ENCODE peak calls at places on chromosomes 13 and 19, in seven cellular contexts. One of them, this sample, is unnamed.

GRCh38 chr13:113407103-113407530 is 43.2 kb upstream of the GRTP1 start:
- DNase-seq in H1: no peak
- DNase-seq in SK-N-SH: no peak
- DNase-seq in HepG2: no peak
- DNase-seq in K562: no peak
- DNase-seq in HCT116: no peak
- DNase-seq in GM12878: no peak
- DNase-seq in this sample: no peak

GRCh38 chr13:72884111-72884510 is 102.2 kb downstream of the PIBF1 start:
- DNase-seq in HCT116: no peak
- DNase-seq in K562: no peak
- DNase-seq in H1: no peak
- DNase-seq in SK-N-SH: no peak
- DNase-seq in GM12878: no peak
- DNase-seq in HepG2: no peak
- DNase-seq in this sample: no peak

GRCh38 chr19:54451331-54451871 is 2.4 kb downstream of the LENG8 start:
- DNase-seq in H1: no peak
- DNase-seq in SK-N-SH: no peak
- DNase-seq in K562: no peak
- DNase-seq in HepG2: no peak
- DNase-seq in GM12878: no peak
- DNase-seq in HCT116: no peak
- DNase-seq in this sample: no peak

GRCh38 chr19:49920624-49921363 is 8.2 kb upstream of the ATF5 start:
- DNase-seq in HCT116: no peak
- DNase-seq in GM12878: peak; percentile 83
- DNase-seq in H1: no peak
- DNase-seq in SK-N-SH: no peak
- DNase-seq in HepG2: no peak
- DNase-seq in K562: no peak
- DNase-seq in this sample: no peak

GRCh38 chr19:16160943-16161560 is 12.3 kb downstream of the CIB3 start:
- DNase-seq in GM12878: no peak
- DNase-seq in HepG2: peak; percentile 30
- DNase-seq in SK-N-SH: no peak
- DNase-seq in H1: no peak
- DNase-seq in HCT116: peak; percentile 95
- DNase-seq in K562: peak; percentile 27
- DNase-seq in this sample: no peak

GRCh38 chr13:75670496-75670895 is 34.4 kb downstream of the LMO7 start:
- DNase-seq in H1: no peak
- DNase-seq in K562: no peak
- DNase-seq in SK-N-SH: no peak
- DNase-seq in HepG2: no peak
- DNase-seq in GM12878: no peak
- DNase-seq in HCT116: no peak
- DNase-seq in this sample: no peak

GRCh38 chr13:45811891-45812583 is 39.5 kb downstream of the SIAH3 start:
- DNase-seq in H1: no peak
- DNase-seq in K562: no peak
- DNase-seq in GM12878: no peak
- DNase-seq in HCT116: no peak
- DNase-seq in HepG2: no peak
- DNase-seq in SK-N-SH: no peak
- DNase-seq in this sample: no peak

GRCh38 chr13:100176781-100177389 is 88.0 kb downstream of the PCCA start:
- DNase-seq in HCT116: no peak
- DNase-seq in SK-N-SH: peak; percentile 22
- DNase-seq in GM12878: no peak
- DNase-seq in H1: no peak
- DNase-seq in HepG2: no peak
- DNase-seq in K562: no peak
- DNase-seq in this sample: no peak

GRCh38 chr19:33387351-33388230 is 14.1 kb downstream of the CEBPG start:
- DNase-seq in HCT116: no peak
- DNase-seq in SK-N-SH: no peak
- DNase-seq in H1: no peak
- DNase-seq in GM12878: no peak
- DNase-seq in K562: no peak
- DNase-seq in HepG2: no peak
- DNase-seq in this sample: no peak

GRCh38 chr13:19957320-19958118 is 1.0 kb upstream of the ZMYM2 start:
- DNase-seq in GM12878: peak; percentile 60
- DNase-seq in K562: no peak
- DNase-seq in SK-N-SH: peak; percentile 66
- DNase-seq in H1: no peak
- DNase-seq in HepG2: no peak
- DNase-seq in HCT116: no peak
- DNase-seq in this sample: peak; percentile 86

GRCh38 chr19:49911381-49912145 is 14.9 kb upstream of the IL4I1 start:
- DNase-seq in HCT116: no peak
- DNase-seq in SK-N-SH: no peak
- DNase-seq in HepG2: no peak
- DNase-seq in GM12878: peak; percentile 83
- DNase-seq in H1: no peak
- DNase-seq in K562: no peak
- DNase-seq in this sample: no peak

GRCh38 chr13:73036566-73036965 is 22.2 kb upstream of the KLF5 start:
- DNase-seq in K562: no peak
- DNase-seq in SK-N-SH: no peak
- DNase-seq in HepG2: no peak
- DNase-seq in H1: no peak
- DNase-seq in GM12878: no peak
- DNase-seq in HCT116: no peak
- DNase-seq in this sample: no peak

GRCh38 chr19:3692141-3693029 is 7.9 kb downstream of the PIP5K1C start:
- DNase-seq in GM12878: no peak
- DNase-seq in K562: peak; percentile 67
- DNase-seq in H1: no peak
- DNase-seq in HCT116: no peak
- DNase-seq in SK-N-SH: peak; percentile 82
- DNase-seq in HepG2: no peak
- DNase-seq in this sample: no peak

GRCh38 chr13:66508153-66508909 is 721.8 kb downstream of the PCDH9 start:
- DNase-seq in HCT116: no peak
- DNase-seq in SK-N-SH: no peak
- DNase-seq in H1: no peak
- DNase-seq in K562: no peak
- DNase-seq in HepG2: no peak
- DNase-seq in GM12878: no peak
- DNase-seq in this sample: no peak

GRCh38 chr13:29474991-29475390 is 120.5 kb downstream of the SLC7A1 start:
- DNase-seq in HCT116: no peak
- DNase-seq in HepG2: no peak
- DNase-seq in H1: no peak
- DNase-seq in GM12878: no peak
- DNase-seq in SK-N-SH: no peak
- DNase-seq in K562: no peak
- DNase-seq in this sample: no peak

GRCh38 chr13:29471551-29471950 is 123.9 kb downstream of the SLC7A1 start:
- DNase-seq in H1: no peak
- DNase-seq in SK-N-SH: no peak
- DNase-seq in HCT116: no peak
- DNase-seq in K562: peak; percentile 14
- DNase-seq in HepG2: no peak
- DNase-seq in GM12878: no peak
- DNase-seq in this sample: no peak

GRCh38 chr13:29476046-29476445 is 119.4 kb downstream of the SLC7A1 start:
- DNase-seq in SK-N-SH: no peak
- DNase-seq in K562: no peak
- DNase-seq in GM12878: no peak
- DNase-seq in HCT116: no peak
- DNase-seq in H1: no peak
- DNase-seq in HepG2: no peak
- DNase-seq in this sample: no peak

GRCh38 chr13:29472317-29472961 is 123.0 kb downstream of the SLC7A1 start:
- DNase-seq in HCT116: peak; percentile 63
- DNase-seq in HepG2: peak; percentile 59
- DNase-seq in H1: no peak
- DNase-seq in SK-N-SH: peak; percentile 72
- DNase-seq in GM12878: no peak
- DNase-seq in K562: peak; percentile 52
- DNase-seq in this sample: peak; percentile 61
- TF ChIP-seq JUND in HCT116: no peak
- TF ChIP-seq JUND in HepG2: no peak
- TF ChIP-seq JUND in H1: no peak
- TF ChIP-seq JUND in SK-N-SH: no peak
- TF ChIP-seq JUND in GM12878: no peak
- TF ChIP-seq JUND in K562: no peak
- TF ChIP-seq JUND in this sample: no peak

GRCh38 chr19:17869114-17869608 is 2.6 kb upstream of the SLC5A5 start:
- DNase-seq in HepG2: no peak
- DNase-seq in K562: no peak
- DNase-seq in SK-N-SH: peak; percentile 14
- DNase-seq in HCT116: no peak
- DNase-seq in H1: no peak
- DNase-seq in GM12878: no peak
- DNase-seq in this sample: no peak
- TF ChIP-seq JUND in HepG2: no peak
- TF ChIP-seq JUND in K562: no peak
- TF ChIP-seq JUND in SK-N-SH: no peak
- TF ChIP-seq JUND in HCT116: no peak
- TF ChIP-seq JUND in H1: no peak
- TF ChIP-seq JUND in GM12878: no peak
- TF ChIP-seq JUND in this sample: no peak

GRCh38 chr13:105063676-105064075 is 1471.8 kb downstream of the EFNB2 start:
- DNase-seq in H1: no peak
- DNase-seq in HepG2: no peak
- DNase-seq in SK-N-SH: no peak
- DNase-seq in K562: no peak
- DNase-seq in HCT116: no peak
- DNase-seq in GM12878: no peak
- DNase-seq in this sample: no peak
- TF ChIP-seq JUND in H1: no peak
- TF ChIP-seq JUND in HepG2: no peak
- TF ChIP-seq JUND in SK-N-SH: no peak
- TF ChIP-seq JUND in K562: no peak
- TF ChIP-seq JUND in HCT116: no peak
- TF ChIP-seq JUND in GM12878: no peak
- TF ChIP-seq JUND in this sample: no peak

GRCh38 chr19:7595466-7596133 is at the start of gene CAMSAP3:
- DNase-seq in K562: peak; percentile 56
- DNase-seq in SK-N-SH: peak; percentile 90
- DNase-seq in H1: peak; percentile 31
- DNase-seq in HepG2: peak; percentile 64
- DNase-seq in HCT116: no peak
- DNase-seq in GM12878: no peak
- DNase-seq in this sample: peak; percentile 44
- TF ChIP-seq JUND in K562: no peak
- TF ChIP-seq JUND in SK-N-SH: no peak
- TF ChIP-seq JUND in H1: no peak
- TF ChIP-seq JUND in HepG2: no peak
- TF ChIP-seq JUND in HCT116: no peak
- TF ChIP-seq JUND in GM12878: no peak
- TF ChIP-seq JUND in this sample: no peak

GRCh38 chr19:39937792-39938191 is 3.4 kb upstream of the FCGBP start:
- DNase-seq in K562: no peak
- DNase-seq in H1: no peak
- DNase-seq in HCT116: no peak
- DNase-seq in GM12878: no peak
- DNase-seq in HepG2: no peak
- DNase-seq in SK-N-SH: no peak
- DNase-seq in this sample: no peak
- TF ChIP-seq JUND in K562: no peak
- TF ChIP-seq JUND in H1: no peak
- TF ChIP-seq JUND in HCT116: no peak
- TF ChIP-seq JUND in GM12878: no peak
- TF ChIP-seq JUND in HepG2: no peak
- TF ChIP-seq JUND in SK-N-SH: no peak
- TF ChIP-seq JUND in this sample: no peak

GRCh38 chr13:97975851-97976550 is 22.5 kb downstream of the IPO5 start:
- DNase-seq in SK-N-SH: peak; percentile 98
- DNase-seq in HCT116: peak; percentile 42
- DNase-seq in GM12878: no peak
- DNase-seq in K562: peak; percentile 94
- DNase-seq in HepG2: peak; percentile 86
- DNase-seq in H1: peak; percentile 73
- DNase-seq in this sample: peak; percentile 89
- TF ChIP-seq JUND in SK-N-SH: no peak
- TF ChIP-seq JUND in HCT116: no peak
- TF ChIP-seq JUND in GM12878: no peak
- TF ChIP-seq JUND in K562: peak; percentile 42
- TF ChIP-seq JUND in HepG2: no peak
- TF ChIP-seq JUND in H1: no peak
- TF ChIP-seq JUND in this sample: no peak

GRCh38 chr19:662962-663681 is at the start of gene RNF126:
- DNase-seq in HCT116: peak; percentile 81
- DNase-seq in H1: peak; percentile 53
- DNase-seq in GM12878: no peak
- DNase-seq in SK-N-SH: peak; percentile 97
- DNase-seq in K562: peak; percentile 96
- DNase-seq in HepG2: peak; percentile 73
- DNase-seq in this sample: peak; percentile 92

GRCh38 chr19:661427-662196 is 1.4 kb downstream of the RNF126 start:
- DNase-seq in H1: no peak
- DNase-seq in GM12878: no peak
- DNase-seq in SK-N-SH: no peak
- DNase-seq in HepG2: no peak
- DNase-seq in K562: peak; percentile 38
- DNase-seq in HCT116: no peak
- DNase-seq in this sample: peak; percentile 44

GRCh38 chr19:658916-659839 is 3.8 kb downstream of the RNF126 start:
- DNase-seq in HepG2: no peak
- DNase-seq in SK-N-SH: no peak
- DNase-seq in K562: no peak
- DNase-seq in GM12878: no peak
- DNase-seq in HCT116: no peak
- DNase-seq in H1: no peak
- DNase-seq in this sample: no peak

GRCh38 chr19:662207-662961 is 630 bp downstream of the RNF126 start:
- DNase-seq in HCT116: no peak
- DNase-seq in GM12878: no peak
- DNase-seq in HepG2: peak; percentile 52
- DNase-seq in H1: no peak
- DNase-seq in SK-N-SH: peak; percentile 74
- DNase-seq in K562: peak; percentile 71
- DNase-seq in this sample: peak; percentile 45

GRCh38 chr19:660793-661426 is 2.1 kb downstream of the RNF126 start:
- DNase-seq in HepG2: peak; percentile 95
- DNase-seq in HCT116: no peak
- DNase-seq in SK-N-SH: no peak
- DNase-seq in H1: no peak
- DNase-seq in K562: no peak
- DNase-seq in GM12878: no peak
- DNase-seq in this sample: no peak
- TF ChIP-seq JUND in HepG2: peak; percentile 34
- TF ChIP-seq JUND in HCT116: no peak
- TF ChIP-seq JUND in SK-N-SH: no peak
- TF ChIP-seq JUND in H1: no peak
- TF ChIP-seq JUND in K562: no peak
- TF ChIP-seq JUND in GM12878: no peak
- TF ChIP-seq JUND in this sample: no peak

DNA sequence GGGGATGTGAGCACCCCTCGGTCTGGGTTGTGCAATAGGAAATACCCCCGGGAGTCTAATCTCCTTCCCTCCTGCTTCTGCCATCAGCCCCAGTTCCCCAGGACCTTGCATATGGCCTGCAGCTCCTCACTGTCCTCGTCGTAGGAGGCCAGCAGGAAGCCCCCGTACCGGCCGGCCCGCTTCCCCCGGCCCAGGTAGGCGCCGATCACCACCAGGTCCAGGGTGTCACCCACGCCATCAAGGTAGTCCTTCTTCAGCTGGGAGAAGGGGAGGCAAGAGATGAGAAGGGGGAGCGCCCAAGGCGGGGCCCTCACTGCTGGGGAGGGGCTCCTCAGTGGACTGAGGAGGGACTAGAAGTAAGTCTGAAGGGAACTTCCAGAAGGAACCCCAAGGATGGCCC is 10.4 kb upstream of the PLA2G4C start:
- DNase-seq in HepG2: no peak
- DNase-seq in GM12878: no peak
- DNase-seq in HCT116: no peak
- DNase-seq in H1: no peak
- DNase-seq in SK-N-SH: no peak
- DNase-seq in K562: no peak
- DNase-seq in this sample: no peak
- TF ChIP-seq JUND in HepG2: no peak
- TF ChIP-seq JUND in GM12878: no peak
- TF ChIP-seq JUND in HCT116: no peak
- TF ChIP-seq JUND in H1: no peak
- TF ChIP-seq JUND in SK-N-SH: no peak
- TF ChIP-seq JUND in K562: no peak
- TF ChIP-seq JUND in this sample: no peak